ENCODE peak calls at places on chromosomes 13 and 19, in five cellular contexts. One of them, this sample, is unnamed.
A peak's percentile ranks its signal among the peaks of the same experiment; 100 is the strongest.

GRCh38 chr13:113448885-113449692 is 4.2 kb downstream of the ADPRHL1 start:
- DNase-seq in stimulated activated CD8-positive, alpha-beta memory T cell treated with anti-CD3 and anti-CD28 coated beads, Interleukin-7, amount 100 ng/mL, for 1 hour: no peak
- DNase-seq in effector memory CD4-positive, alpha-beta T cell: peak; percentile 21
- DNase-seq in NCI-H1105: peak; percentile 98
- DNase-seq in AG09309: no peak
- DNase-seq in this sample: no peak

GRCh38 chr13:113859311-113860050 is 4.4 kb downstream of the GAS6 start:
- DNase-seq in NCI-H1105: no peak
- DNase-seq in AG09309: no peak
- DNase-seq in stimulated activated CD8-positive, alpha-beta memory T cell treated with anti-CD3 and anti-CD28 coated beads, Interleukin-7, amount 100 ng/mL, for 1 hour: no peak
- DNase-seq in effector memory CD4-positive, alpha-beta T cell: no peak
- DNase-seq in this sample: peak; percentile 19

GRCh38 chr19:19033426-19034203 is at the start of the genes ARMC6 and SUGP2:
- DNase-seq in effector memory CD4-positive, alpha-beta T cell: peak; percentile 83
- DNase-seq in NCI-H1105: peak; percentile 82
- DNase-seq in AG09309: no peak
- DNase-seq in stimulated activated CD8-positive, alpha-beta memory T cell treated with anti-CD3 and anti-CD28 coated beads, Interleukin-7, amount 100 ng/mL, for 1 hour: peak; percentile 68
- DNase-seq in this sample: peak; percentile 90

GRCh38 chr13:30874561-30874960 is 31.5 kb upstream of the MEDAG start:
- DNase-seq in AG09309: no peak
- DNase-seq in effector memory CD4-positive, alpha-beta T cell: no peak
- DNase-seq in stimulated activated CD8-positive, alpha-beta memory T cell treated with anti-CD3 and anti-CD28 coated beads, Interleukin-7, amount 100 ng/mL, for 1 hour: no peak
- DNase-seq in NCI-H1105: no peak
- DNase-seq in this sample: no peak

GRCh38 chr13:71255633-71256032 is 611.4 kb downstream of the DACH1 start:
- DNase-seq in effector memory CD4-positive, alpha-beta T cell: no peak
- DNase-seq in AG09309: no peak
- DNase-seq in NCI-H1105: no peak
- DNase-seq in stimulated activated CD8-positive, alpha-beta memory T cell treated with anti-CD3 and anti-CD28 coated beads, Interleukin-7, amount 100 ng/mL, for 1 hour: no peak
- DNase-seq in this sample: no peak

GRCh38 chr19:55498246-55498645 is 10.0 kb downstream of the SSC5D start:
- DNase-seq in AG09309: no peak
- DNase-seq in NCI-H1105: no peak
- DNase-seq in effector memory CD4-positive, alpha-beta T cell: no peak
- DNase-seq in stimulated activated CD8-positive, alpha-beta memory T cell treated with anti-CD3 and anti-CD28 coated beads, Interleukin-7, amount 100 ng/mL, for 1 hour: no peak
- DNase-seq in this sample: no peak

GRCh38 chr13:51728972-51729371 is 75.0 kb downstream of the DHRS12 start:
- DNase-seq in stimulated activated CD8-positive, alpha-beta memory T cell treated with anti-CD3 and anti-CD28 coated beads, Interleukin-7, amount 100 ng/mL, for 1 hour: no peak
- DNase-seq in effector memory CD4-positive, alpha-beta T cell: no peak
- DNase-seq in NCI-H1105: no peak
- DNase-seq in AG09309: peak; percentile 80
- DNase-seq in this sample: no peak

GRCh38 chr19:36196249-36196648 is 18.2 kb downstream of the ZNF565 start:
- DNase-seq in AG09309: no peak
- DNase-seq in NCI-H1105: no peak
- DNase-seq in effector memory CD4-positive, alpha-beta T cell: no peak
- DNase-seq in stimulated activated CD8-positive, alpha-beta memory T cell treated with anti-CD3 and anti-CD28 coated beads, Interleukin-7, amount 100 ng/mL, for 1 hour: no peak
- DNase-seq in this sample: no peak

GRCh38 chr13:96898212-96898611 is 96.1 kb downstream of the OXGR1 start:
- DNase-seq in NCI-H1105: no peak
- DNase-seq in effector memory CD4-positive, alpha-beta T cell: no peak
- DNase-seq in AG09309: no peak
- DNase-seq in stimulated activated CD8-positive, alpha-beta memory T cell treated with anti-CD3 and anti-CD28 coated beads, Interleukin-7, amount 100 ng/mL, for 1 hour: no peak
- DNase-seq in this sample: no peak

GRCh38 chr19:10863107-10863700 is 8.1 kb upstream of the CARM1 start:
- DNase-seq in effector memory CD4-positive, alpha-beta T cell: no peak
- DNase-seq in NCI-H1105: no peak
- DNase-seq in stimulated activated CD8-positive, alpha-beta memory T cell treated with anti-CD3 and anti-CD28 coated beads, Interleukin-7, amount 100 ng/mL, for 1 hour: no peak
- DNase-seq in AG09309: no peak
- DNase-seq in this sample: no peak

GRCh38 chr13:79710376-79710775 is 229.4 kb downstream of the NDFIP2 start:
- DNase-seq in effector memory CD4-positive, alpha-beta T cell: no peak
- DNase-seq in stimulated activated CD8-positive, alpha-beta memory T cell treated with anti-CD3 and anti-CD28 coated beads, Interleukin-7, amount 100 ng/mL, for 1 hour: no peak
- DNase-seq in NCI-H1105: no peak
- DNase-seq in AG09309: peak; percentile 27
- DNase-seq in this sample: no peak

GRCh38 chr13:72781461-72782439 is at the start of the genes DIS3 and PIBF1:
- DNase-seq in stimulated activated CD8-positive, alpha-beta memory T cell treated with anti-CD3 and anti-CD28 coated beads, Interleukin-7, amount 100 ng/mL, for 1 hour: peak; percentile 87
- DNase-seq in AG09309: peak; percentile 87
- DNase-seq in effector memory CD4-positive, alpha-beta T cell: peak; percentile 95
- DNase-seq in NCI-H1105: peak; percentile 93
- DNase-seq in this sample: peak; percentile 99

GRCh38 chr13:96850538-96850937 is 143.7 kb downstream of the OXGR1 start:
- DNase-seq in NCI-H1105: no peak
- DNase-seq in stimulated activated CD8-positive, alpha-beta memory T cell treated with anti-CD3 and anti-CD28 coated beads, Interleukin-7, amount 100 ng/mL, for 1 hour: no peak
- DNase-seq in AG09309: no peak
- DNase-seq in effector memory CD4-positive, alpha-beta T cell: no peak
- DNase-seq in this sample: no peak

GRCh38 chr13:99821741-99822140 is 149.8 kb downstream of the ZIC5 start:
- DNase-seq in stimulated activated CD8-positive, alpha-beta memory T cell treated with anti-CD3 and anti-CD28 coated beads, Interleukin-7, amount 100 ng/mL, for 1 hour: no peak
- DNase-seq in AG09309: no peak
- DNase-seq in effector memory CD4-positive, alpha-beta T cell: no peak
- DNase-seq in NCI-H1105: no peak
- DNase-seq in this sample: no peak

GRCh38 chr13:114113961-114114360 is 18.5 kb downstream of the RASA3 start:
- DNase-seq in NCI-H1105: no peak
- DNase-seq in AG09309: no peak
- DNase-seq in effector memory CD4-positive, alpha-beta T cell: no peak
- DNase-seq in stimulated activated CD8-positive, alpha-beta memory T cell treated with anti-CD3 and anti-CD28 coated beads, Interleukin-7, amount 100 ng/mL, for 1 hour: no peak
- DNase-seq in this sample: no peak